ENCODE peak calls at places on chromosome 12, in seven cellular contexts. F, L, C, D, I, H and A are unnamed samples.

GRCh38 chr12:60212159-60213000 is 616.6 kb downstream of the SLC16A7 start:
- DNase-seq in H (no peak), F (no peak), D (no peak), C (no peak), L (no peak), I (no peak), A (no peak)

GRCh38 chr12:116717466-116718457 is 20.1 kb downstream of the SPRING1 start:
- DNase-seq in F (no peak), H (no peak), D (peak), I (no peak), C (peak), L (no peak), A (no peak)

GRCh38 chr12:59069481-59069880 is 149.2 kb upstream of the LRIG3 start:
- DNase-seq in F (no peak), C (no peak), H (no peak), D (no peak), I (no peak), L (no peak), A (no peak)

GRCh38 chr12:68221497-68221896 is 4.1 kb downstream of the IL26 start:
- DNase-seq in I (no peak), H (no peak), C (no peak), D (no peak), L (no peak), F (no peak), A (no peak)

GRCh38 chr12:32568241-32568640 is 110.9 kb upstream of the DNM1L start:
- DNase-seq in C (peak), F (no peak), L (no peak), D (peak), H (peak), I (no peak), A (peak)

GRCh38 chr12:55515696-55516095 is 23.5 kb downstream of the OR6C68 start:
- DNase-seq in D (peak), I (no peak), C (no peak), F (no peak), L (no peak), H (no peak), A (no peak)

GRCh38 chr12:45192041-45192695 is 23.7 kb upstream of the ANO6 start:
- DNase-seq in I (no peak), L (no peak), F (no peak), C (peak), H (peak), D (peak), A (peak)

GRCh38 chr12:131366261-131366871 is 344.5 kb upstream of the SFSWAP start:
- DNase-seq in H (no peak), D (no peak), I (no peak), F (no peak), L (peak), C (no peak), A (no peak)

GRCh38 chr12:48812389-48812788 is 5.9 kb upstream of the CACNB3 start:
- DNase-seq in D (no peak), L (no peak), F (no peak), C (no peak), H (no peak), I (no peak), A (peak)

GRCh38 chr12:89350661-89351488 is 1.4 kb downstream of the DUSP6 start:
- DNase-seq in L (no peak), D (peak), I (no peak), C (no peak), H (no peak), F (no peak), A (peak)

GRCh38 chr12:94203796-94204195 is 55.4 kb downstream of the PLXNC1 start:
- DNase-seq in I (no peak), D (peak), H (no peak), F (no peak), C (no peak), L (peak), A (no peak)

GRCh38 chr12:119512772-119513497 is 80.6 kb upstream of the TMEM233 start:
- DNase-seq in L (no peak), I (peak), C (no peak), H (peak), F (peak), D (peak), A (no peak)

GRCh38 chr12:96094201-96094600 is 58.8 kb upstream of the LTA4H start:
- DNase-seq in C (no peak), L (peak), D (peak), F (no peak), H (peak), I (no peak), A (no peak)
- H3K4me2 ChIP-seq in C (no peak), L (no peak), D (no peak), F (no peak), H (no peak), I (no peak), A (no peak)

GRCh38 chr12:112482734-112483133 is 64.0 kb downstream of the PTPN11 start:
- DNase-seq in F (no peak), I (no peak), L (no peak), H (no peak), D (no peak), C (no peak), A (no peak)
- H3K18ac ChIP-seq in F (no peak), I (no peak), L (no peak), H (no peak), D (no peak), C (no peak), A (no peak)

GRCh38 chr12:104960464-104960863 is 2.4 kb upstream of the SLC41A2 start:
- DNase-seq in C (no peak), L (no peak), D (no peak), H (no peak), F (no peak), I (no peak), A (no peak)
- H3K4me2 ChIP-seq in C (no peak), L (no peak), D (no peak), H (no peak), F (no peak), I (no peak), A (no peak)

GRCh38 chr12:69900720-69901131 is 75.7 kb downstream of the MYRFL start:
- DNase-seq in F (peak), H (peak), I (peak), C (peak), L (peak), D (peak), A (peak)

GRCh38 chr12:69901141-69901900 is 76.3 kb downstream of the MYRFL start:
- DNase-seq in L (no peak), H (peak), C (no peak), I (no peak), D (no peak), F (no peak), A (no peak)

GRCh38 chr12:69905801-69906200 is 80.8 kb downstream of the MYRFL start:
- DNase-seq in F (no peak), I (no peak), L (no peak), H (no peak), C (no peak), D (no peak), A (no peak)

GRCh38 chr12:69904761-69905160 is 79.7 kb downstream of the MYRFL start:
- DNase-seq in H (peak), C (peak), F (no peak), D (peak), I (no peak), L (no peak), A (peak)

GRCh38 chr12:69903548-69903947 is 78.5 kb downstream of the MYRFL start:
- DNase-seq in C (no peak), H (no peak), L (no peak), D (no peak), I (no peak), F (no peak), A (no peak)
- H3K18ac ChIP-seq in C (no peak), H (no peak), L (no peak), D (no peak), I (no peak), F (no peak), A (peak)

GRCh38 chr12:6430990-6431353 is 13.8 kb upstream of the CD27 start:
- DNase-seq in C (peak), I (no peak), F (no peak), D (no peak), H (no peak), L (no peak), A (no peak)
- H3K4me2 ChIP-seq in C (peak), I (no peak), F (no peak), D (no peak), H (no peak), L (no peak), A (no peak)

GRCh38 chr12:65565601-65566560 is 258.4 kb upstream of the HMGA2 start:
- DNase-seq in H (peak), L (no peak), F (no peak), D (peak), I (no peak), C (peak), A (peak)

GRCh38 chr12:65568517-65568916 is 255.8 kb upstream of the HMGA2 start:
- DNase-seq in D (no peak), F (no peak), H (no peak), I (no peak), L (no peak), C (peak), A (no peak)

GRCh38 chr12:65567820-65568219 is 256.5 kb upstream of the HMGA2 start:
- DNase-seq in F (no peak), I (no peak), C (no peak), L (no peak), H (no peak), D (no peak), A (no peak)

GRCh38 chr12:65570451-65571130 is 253.7 kb upstream of the HMGA2 start:
- DNase-seq in C (no peak), L (no peak), F (no peak), D (no peak), I (no peak), H (no peak), A (no peak)

GRCh38 chr12:65566776-65567175 is 257.5 kb upstream of the HMGA2 start:
- DNase-seq in L (no peak), H (no peak), C (peak), F (no peak), D (no peak), I (no peak), A (peak)
- H3K18ac ChIP-seq in L (no peak), H (no peak), C (peak), F (no peak), D (no peak), I (no peak), A (no peak)